ENCODE peak calls at places on chromosomes 11 and 22, in seven cellular contexts. Q is mucosa of gallbladder, G is DND-41, M is T47D, R is substantia nigra, X is hippocampal formation, S is C1 segment of cervical spinal cord. U is an unnamed sample.

GRCh38 chr11:77108436-77108835 is 5.8 kb downstream of the OMP start:
- DNase-seq in S (no peak), Q (no peak), R (no peak), X (no peak), M (no peak), G (no peak), U (no peak)

GRCh38 chr11:114121138-114121537 is 61.6 kb downstream of the ZBTB16 start:
- DNase-seq in S (no peak), R (no peak), G (no peak), M (no peak), X (no peak), Q (no peak), U (no peak)

GRCh38 chr11:131099013-131099412 is 182.7 kb upstream of the SNX19 start:
- DNase-seq in G (no peak), X (no peak), S (no peak), R (no peak), M (peak), Q (no peak), U (no peak)

GRCh38 chr22:26428515-26429457 is at the start of gene ASPHD2:
- DNase-seq in M (peak), Q (peak), S (peak), X (peak), G (peak), R (peak), U (peak)

GRCh38 chr11:69636512-69636866 is 4.5 kb upstream of the CCND1 start:
- DNase-seq in G (no peak), Q (peak), R (peak), M (peak), S (peak), X (peak), U (peak)

GRCh38 chr22:45170001-45170466 is 6.3 kb downstream of the NUP50 start:
- DNase-seq in X (no peak), Q (no peak), S (no peak), M (no peak), R (no peak), G (no peak), U (no peak)

GRCh38 chr22:49767355-49768062 is 60.2 kb downstream of the BRD1 start:
- DNase-seq in S (no peak), X (no peak), G (peak), Q (no peak), R (no peak), M (peak), U (peak)

GRCh38 chr22:46459347-46460065 is 77.9 kb downstream of the CELSR1 start:
- DNase-seq in M (no peak), X (no peak), Q (no peak), R (no peak), G (no peak), S (no peak), U (no peak)

GRCh38 chr11:114846040-114846791 is 167.9 kb downstream of the NXPE2 start:
- DNase-seq in S (peak), X (peak), Q (no peak), M (no peak), G (no peak), R (peak), U (peak)

GRCh38 chr11:20022363-20023081 is 137.8 kb downstream of the DBX1 start:
- DNase-seq in S (no peak), Q (no peak), M (no peak), G (no peak), R (no peak), X (no peak), U (peak)

GRCh38 chr11:79403839-79404238 is 37.0 kb downstream of the TENM4 start:
- DNase-seq in Q (no peak), X (no peak), S (no peak), R (no peak), M (no peak), G (no peak), U (no peak)

GRCh38 chr22:27195104-27195503 is 537.7 kb downstream of the MIAT start:
- DNase-seq in G (no peak), Q (peak), M (no peak), R (no peak), X (peak), S (no peak), U (no peak)

GRCh38 chr11:19079643-19080440 is 19.3 kb upstream of the MRGPRX2 start:
- DNase-seq in R (no peak), M (no peak), X (peak), S (peak), Q (no peak), G (no peak), U (peak)

GRCh38 chr11:128724891-128725611 is 31.2 kb downstream of the FLI1 start:
- DNase-seq in R (no peak), S (no peak), M (no peak), G (no peak), X (no peak), Q (no peak), U (no peak)

GRCh38 chr11:75298191-75298590 is 53.3 kb downstream of the ARRB1 start:
- DNase-seq in R (no peak), X (no peak), M (no peak), Q (no peak), G (no peak), S (no peak), U (no peak)

GRCh38 chr11:5307256-5308019 is 5.7 kb upstream of the OR51B4 start:
- DNase-seq in X (no peak), M (no peak), Q (no peak), S (no peak), G (no peak), R (no peak), U (no peak)

GRCh38 chr11:27282141-27282590 is 80.8 kb downstream of the CCDC34 start:
- DNase-seq in S (no peak), R (no peak), G (no peak), X (no peak), M (no peak), Q (peak), U (no peak)

GRCh38 chr11:15764948-15765347 is 591.4 kb downstream of the SOX6 start:
- DNase-seq in S (no peak), R (no peak), Q (no peak), X (no peak), M (peak), G (no peak), U (peak)

GRCh38 chr11:62774407-62774806 is 3.2 kb downstream of the TAF6L start:
- DNase-seq in G (no peak), S (no peak), Q (no peak), M (no peak), R (no peak), X (no peak), U (no peak)

GRCh38 chr22:24466831-24467249 is 28.3 kb upstream of the UPB1 start:
- DNase-seq in Q (peak), S (peak), M (peak), X (no peak), R (no peak), G (no peak), U (no peak)

GRCh38 chr11:66579017-66579606 is 10.7 kb upstream of the CTSF start:
- DNase-seq in Q (peak), M (peak), S (peak), X (peak), R (peak), G (peak), U (peak)

GRCh38 chr11:58493676-58494075 is 14.2 kb downstream of the OR5B21 start:
- DNase-seq in Q (no peak), M (no peak), S (no peak), G (no peak), X (no peak), R (no peak), U (no peak)

GRCh38 chr11:3803726-3804510 is 4.4 kb upstream of the PGAP2 start:
- DNase-seq in R (no peak), S (no peak), G (no peak), M (no peak), Q (no peak), X (no peak), U (no peak)

GRCh38 chr11:31240340-31240904 is 129.1 kb downstream of the DCDC1 start:
- DNase-seq in R (no peak), M (peak), Q (no peak), S (no peak), G (peak), X (peak), U (peak)

GRCh38 chr11:12410006-12410728 is 32.8 kb downstream of the PARVA start:
- DNase-seq in S (no peak), R (no peak), G (no peak), M (peak), X (peak), Q (no peak), U (peak)

GRCh38 chr22:37570661-37570976 is 9.3 kb downstream of the LGALS2 start:
- DNase-seq in G (no peak), S (no peak), Q (no peak), R (no peak), X (no peak), M (no peak), U (no peak)

GRCh38 chr22:40026641-40027040 is 31.9 kb downstream of the FAM83F start:
- DNase-seq in S (no peak), M (no peak), X (no peak), Q (no peak), R (no peak), G (no peak), U (no peak)

GRCh38 chr11:1734571-1735081 is 15.8 kb downstream of the IFITM10 start:
- DNase-seq in S (no peak), G (no peak), X (no peak), M (peak), Q (no peak), R (no peak), U (peak)

GRCh38 chr11:116563028-116563712 is 209.6 kb downstream of the BUD13 start:
- DNase-seq in S (peak), X (no peak), M (peak), G (no peak), Q (peak), R (no peak), U (no peak)

GRCh38 chr11:75668508-75669297 is at the start of gene MAP6:
- DNase-seq in Q (no peak), M (no peak), G (no peak), S (no peak), R (no peak), X (peak), U (peak)

GRCh38 chr22:23137905-23138520 is 3.8 kb downstream of the RSPH14 start:
- DNase-seq in S (no peak), X (peak), Q (peak), G (peak), R (no peak), M (no peak), U (no peak)

GRCh38 chr22:27264184-27264583 is 537.4 kb downstream of the MN1 start:
- DNase-seq in R (no peak), M (no peak), G (no peak), Q (no peak), S (no peak), X (no peak), U (no peak)

GRCh38 chr11:88105952-88106351 is 69.3 kb downstream of the RAB38 start:
- DNase-seq in Q (no peak), G (no peak), R (no peak), X (no peak), S (no peak), M (no peak), U (no peak)

GRCh38 chr11:76736773-76737495 is 46.2 kb upstream of the TSKU start:
- DNase-seq in M (no peak), R (no peak), S (no peak), G (no peak), Q (no peak), X (no peak), U (no peak)